ENCODE peak calls at places on chromosomes 1 and 21, in five cellular contexts. One of them, this sample, is unnamed.

GRCh38 chr1:67970088-67970487 is 80.3 kb downstream of the DIRAS3 start:
- DNase-seq in naive thymus-derived CD4-positive, alpha-beta T cell: no peak
- DNase-seq in AG09309: peak
- DNase-seq in A549: no peak
- DNase-seq in HEK293T: no peak
- DNase-seq in this sample: no peak

GRCh38 chr1:118340928-118341905 is 156.2 kb upstream of the SPAG17 start:
- DNase-seq in naive thymus-derived CD4-positive, alpha-beta T cell: no peak
- DNase-seq in AG09309: no peak
- DNase-seq in A549: no peak
- DNase-seq in HEK293T: no peak
- DNase-seq in this sample: no peak

GRCh38 chr1:59900640-59901039 is 25.9 kb downstream of the CYP2J2 start:
- DNase-seq in naive thymus-derived CD4-positive, alpha-beta T cell: no peak
- DNase-seq in AG09309: no peak
- DNase-seq in A549: no peak
- DNase-seq in HEK293T: peak
- DNase-seq in this sample: no peak

GRCh38 chr1:18927654-18928272 is 25.4 kb upstream of the ALDH4A1 start:
- DNase-seq in naive thymus-derived CD4-positive, alpha-beta T cell: peak
- DNase-seq in AG09309: no peak
- DNase-seq in A549: no peak
- DNase-seq in HEK293T: no peak
- DNase-seq in this sample: peak

GRCh38 chr1:209761021-209761635 is 5.3 kb downstream of the TRAF3IP3 start:
- DNase-seq in naive thymus-derived CD4-positive, alpha-beta T cell: no peak
- DNase-seq in AG09309: no peak
- DNase-seq in A549: no peak
- DNase-seq in HEK293T: no peak
- DNase-seq in this sample: no peak

GRCh38 chr1:245263701-245264100 is 108.9 kb downstream of the KIF26B start:
- DNase-seq in naive thymus-derived CD4-positive, alpha-beta T cell: no peak
- DNase-seq in AG09309: peak
- DNase-seq in A549: no peak
- DNase-seq in HEK293T: no peak
- DNase-seq in this sample: no peak

GRCh38 chr1:183472488-183473285 is at the start of gene SMG7:
- DNase-seq in naive thymus-derived CD4-positive, alpha-beta T cell: no peak
- DNase-seq in AG09309: no peak
- DNase-seq in A549: peak
- DNase-seq in HEK293T: peak
- DNase-seq in this sample: peak

GRCh38 chr21:33386222-33386784 is 16.9 kb upstream of the IFNGR2 start:
- DNase-seq in naive thymus-derived CD4-positive, alpha-beta T cell: no peak
- DNase-seq in AG09309: no peak
- DNase-seq in A549: no peak
- DNase-seq in HEK293T: peak
- DNase-seq in this sample: no peak

GRCh38 chr1:184563308-184563707 is 176.5 kb downstream of the C1orf21 start:
- DNase-seq in naive thymus-derived CD4-positive, alpha-beta T cell: no peak
- DNase-seq in AG09309: peak
- DNase-seq in A549: no peak
- DNase-seq in HEK293T: no peak
- DNase-seq in this sample: no peak

GRCh38 chr21:16285646-16286223 is 556.0 kb downstream of the USP25 start:
- DNase-seq in naive thymus-derived CD4-positive, alpha-beta T cell: no peak
- DNase-seq in AG09309: no peak
- DNase-seq in A549: no peak
- DNase-seq in HEK293T: no peak
- DNase-seq in this sample: no peak

GRCh38 chr1:193355179-193355578 is 168.8 kb upstream of the B3GALT2 start:
- DNase-seq in naive thymus-derived CD4-positive, alpha-beta T cell: no peak
- DNase-seq in AG09309: no peak
- DNase-seq in A549: peak
- DNase-seq in HEK293T: no peak
- DNase-seq in this sample: no peak

GRCh38 chr21:44043613-44044012 is 31.5 kb downstream of the TRAPPC10 start:
- DNase-seq in naive thymus-derived CD4-positive, alpha-beta T cell: no peak
- DNase-seq in AG09309: no peak
- DNase-seq in A549: no peak
- DNase-seq in HEK293T: no peak
- DNase-seq in this sample: no peak

GRCh38 chr1:179810367-179810715 is 67.2 kb downstream of the FAM163A start:
- DNase-seq in naive thymus-derived CD4-positive, alpha-beta T cell: no peak
- DNase-seq in AG09309: no peak
- DNase-seq in A549: no peak
- DNase-seq in HEK293T: no peak
- DNase-seq in this sample: no peak

GRCh38 chr1:85656256-85656655 is 52.0 kb downstream of the ZNHIT6 start:
- DNase-seq in naive thymus-derived CD4-positive, alpha-beta T cell: no peak
- DNase-seq in AG09309: no peak
- DNase-seq in A549: no peak
- DNase-seq in HEK293T: no peak
- DNase-seq in this sample: no peak

GRCh38 chr1:16607433-16607851 is 5.9 kb downstream of the NBPF1 start:
- DNase-seq in naive thymus-derived CD4-positive, alpha-beta T cell: no peak
- DNase-seq in AG09309: no peak
- DNase-seq in A549: no peak
- DNase-seq in HEK293T: no peak
- DNase-seq in this sample: peak

GRCh38 chr1:236394905-236395779 is 1.1 kb downstream of the EDARADD start:
- DNase-seq in naive thymus-derived CD4-positive, alpha-beta T cell: no peak
- DNase-seq in AG09309: no peak
- DNase-seq in A549: no peak
- DNase-seq in HEK293T: peak
- DNase-seq in this sample: no peak

GRCh38 chr1:69777933-69778332 is 210.2 kb downstream of the LRRC7 start:
- DNase-seq in naive thymus-derived CD4-positive, alpha-beta T cell: no peak
- DNase-seq in AG09309: no peak
- DNase-seq in A549: no peak
- DNase-seq in HEK293T: no peak
- DNase-seq in this sample: no peak

GRCh38 chr1:23118957-23119792 is 49.5 kb downstream of the LUZP1 start:
- DNase-seq in naive thymus-derived CD4-positive, alpha-beta T cell: peak
- DNase-seq in AG09309: no peak
- DNase-seq in A549: no peak
- DNase-seq in HEK293T: no peak
- DNase-seq in this sample: no peak

GRCh38 chr1:26169201-26169600 is 438 bp upstream of the C1orf232 start:
- DNase-seq in naive thymus-derived CD4-positive, alpha-beta T cell: no peak
- DNase-seq in AG09309: no peak
- DNase-seq in A549: no peak
- DNase-seq in HEK293T: no peak
- DNase-seq in this sample: no peak

GRCh38 chr1:185431612-185432011 is 114.6 kb upstream of the IVNS1ABP start:
- DNase-seq in naive thymus-derived CD4-positive, alpha-beta T cell: no peak
- DNase-seq in AG09309: no peak
- DNase-seq in A549: no peak
- DNase-seq in HEK293T: no peak
- DNase-seq in this sample: no peak

GRCh38 chr1:173255214-173255813 is 48.2 kb upstream of the TNFSF4 start:
- DNase-seq in naive thymus-derived CD4-positive, alpha-beta T cell: no peak
- DNase-seq in AG09309: no peak
- DNase-seq in A549: peak
- DNase-seq in HEK293T: peak
- DNase-seq in this sample: no peak

GRCh38 chr1:246768403-246769020 is 44.3 kb downstream of the SCCPDH start:
- DNase-seq in naive thymus-derived CD4-positive, alpha-beta T cell: no peak
- DNase-seq in AG09309: no peak
- DNase-seq in A549: no peak
- DNase-seq in HEK293T: no peak
- DNase-seq in this sample: no peak

GRCh38 chr1:36123357-36123756 is 1.7 kb downstream of the COL8A2 start:
- DNase-seq in naive thymus-derived CD4-positive, alpha-beta T cell: no peak
- DNase-seq in AG09309: no peak
- DNase-seq in A549: no peak
- DNase-seq in HEK293T: no peak
- DNase-seq in this sample: peak

GRCh38 chr1:209560952-209561351 is 22.6 kb upstream of the CAMK1G start:
- DNase-seq in naive thymus-derived CD4-positive, alpha-beta T cell: no peak
- DNase-seq in AG09309: no peak
- DNase-seq in A549: no peak
- DNase-seq in HEK293T: no peak
- DNase-seq in this sample: no peak

GRCh38 chr1:15353839-15354579 is 55.7 kb upstream of the EFHD2 start:
- DNase-seq in naive thymus-derived CD4-positive, alpha-beta T cell: no peak
- DNase-seq in AG09309: no peak
- DNase-seq in A549: no peak
- DNase-seq in HEK293T: no peak
- DNase-seq in this sample: no peak

GRCh38 chr1:232718928-232719927 is 86.0 kb upstream of the MAP10 start:
- DNase-seq in naive thymus-derived CD4-positive, alpha-beta T cell: no peak
- DNase-seq in AG09309: no peak
- DNase-seq in A549: no peak
- DNase-seq in HEK293T: no peak
- DNase-seq in this sample: no peak

GRCh38 chr1:68975534-68975933 is 478.7 kb upstream of the DEPDC1 start:
- DNase-seq in naive thymus-derived CD4-positive, alpha-beta T cell: no peak
- DNase-seq in AG09309: no peak
- DNase-seq in A549: no peak
- DNase-seq in HEK293T: no peak
- DNase-seq in this sample: no peak

GRCh38 chr1:14441302-14441741 is 157.2 kb upstream of the KAZN start:
- DNase-seq in naive thymus-derived CD4-positive, alpha-beta T cell: no peak
- DNase-seq in AG09309: peak
- DNase-seq in A549: no peak
- DNase-seq in HEK293T: no peak
- DNase-seq in this sample: no peak

GRCh38 chr1:184743062-184743756 is 11.4 kb downstream of the EDEM3 start:
- DNase-seq in naive thymus-derived CD4-positive, alpha-beta T cell: peak
- DNase-seq in AG09309: no peak
- DNase-seq in A549: no peak
- DNase-seq in HEK293T: no peak
- DNase-seq in this sample: no peak

GRCh38 chr21:36707763-36708511 is 9.0 kb downstream of the SIM2 start:
- DNase-seq in naive thymus-derived CD4-positive, alpha-beta T cell: no peak
- DNase-seq in AG09309: no peak
- DNase-seq in A549: no peak
- DNase-seq in HEK293T: no peak
- DNase-seq in this sample: no peak

This sample was measured in B cell.